ENCODE peak calls at places on chromosomes 11 and 22, in seven cellular contexts. One of them, this sample, is unnamed.

GRCh38 chr11:69014084-69014935 is 1.3 kb upstream of the MRGPRF start:
- DNase-seq in fibroblast of mammary gland: no peak
- DNase-seq in T-helper 17 cell: no peak
- DNase-seq in DND-41: no peak
- DNase-seq in astrocyte of the spinal cord: peak
- DNase-seq in stimulated activated CD4-positive, alpha-beta T cell treated with anti-CD3 and anti-CD28 coated beads, Interleukin-2, amount 100 ng/mL, for 48 hours: no peak
- DNase-seq in activated naive CD4-positive, alpha-beta T cell treated with anti-CD3 and anti-CD28 coated beads for 36 hours: no peak
- DNase-seq in this sample: no peak

GRCh38 chr11:62558669-62559068 is 12.1 kb upstream of the AHNAK start:
- DNase-seq in activated naive CD4-positive, alpha-beta T cell treated with anti-CD3 and anti-CD28 coated beads for 36 hours: no peak
- DNase-seq in DND-41: no peak
- DNase-seq in fibroblast of mammary gland: no peak
- DNase-seq in stimulated activated CD4-positive, alpha-beta T cell treated with anti-CD3 and anti-CD28 coated beads, Interleukin-2, amount 100 ng/mL, for 48 hours: no peak
- DNase-seq in T-helper 17 cell: no peak
- DNase-seq in astrocyte of the spinal cord: no peak
- DNase-seq in this sample: no peak

GRCh38 chr11:104926771-104927470 is 28.7 kb upstream of the CASP12 start:
- DNase-seq in astrocyte of the spinal cord: no peak
- DNase-seq in DND-41: peak
- DNase-seq in stimulated activated CD4-positive, alpha-beta T cell treated with anti-CD3 and anti-CD28 coated beads, Interleukin-2, amount 100 ng/mL, for 48 hours: no peak
- DNase-seq in activated naive CD4-positive, alpha-beta T cell treated with anti-CD3 and anti-CD28 coated beads for 36 hours: no peak
- DNase-seq in fibroblast of mammary gland: no peak
- DNase-seq in T-helper 17 cell: no peak
- DNase-seq in this sample: no peak

GRCh38 chr22:24090581-24090980 is 79.5 kb downstream of the CABIN1 start:
- DNase-seq in stimulated activated CD4-positive, alpha-beta T cell treated with anti-CD3 and anti-CD28 coated beads, Interleukin-2, amount 100 ng/mL, for 48 hours: no peak
- DNase-seq in astrocyte of the spinal cord: no peak
- DNase-seq in T-helper 17 cell: no peak
- DNase-seq in fibroblast of mammary gland: no peak
- DNase-seq in activated naive CD4-positive, alpha-beta T cell treated with anti-CD3 and anti-CD28 coated beads for 36 hours: no peak
- DNase-seq in DND-41: no peak
- DNase-seq in this sample: no peak

GRCh38 chr11:64298966-64299846 is 952 bp upstream of the CATSPERZ start:
- DNase-seq in T-helper 17 cell: no peak
- DNase-seq in activated naive CD4-positive, alpha-beta T cell treated with anti-CD3 and anti-CD28 coated beads for 36 hours: no peak
- DNase-seq in stimulated activated CD4-positive, alpha-beta T cell treated with anti-CD3 and anti-CD28 coated beads, Interleukin-2, amount 100 ng/mL, for 48 hours: no peak
- DNase-seq in DND-41: no peak
- DNase-seq in fibroblast of mammary gland: no peak
- DNase-seq in astrocyte of the spinal cord: no peak
- DNase-seq in this sample: no peak

GRCh38 chr11:64846998-64847666 is 2.7 kb upstream of the CDC42BPG start:
- DNase-seq in astrocyte of the spinal cord: peak
- DNase-seq in activated naive CD4-positive, alpha-beta T cell treated with anti-CD3 and anti-CD28 coated beads for 36 hours: peak
- DNase-seq in DND-41: peak
- DNase-seq in stimulated activated CD4-positive, alpha-beta T cell treated with anti-CD3 and anti-CD28 coated beads, Interleukin-2, amount 100 ng/mL, for 48 hours: peak
- DNase-seq in T-helper 17 cell: peak
- DNase-seq in fibroblast of mammary gland: peak
- DNase-seq in this sample: peak

GRCh38 chr11:65743928-65744698 is 23.5 kb upstream of the RNASEH2C start:
- DNase-seq in stimulated activated CD4-positive, alpha-beta T cell treated with anti-CD3 and anti-CD28 coated beads, Interleukin-2, amount 100 ng/mL, for 48 hours: no peak
- DNase-seq in T-helper 17 cell: no peak
- DNase-seq in fibroblast of mammary gland: peak
- DNase-seq in activated naive CD4-positive, alpha-beta T cell treated with anti-CD3 and anti-CD28 coated beads for 36 hours: peak
- DNase-seq in astrocyte of the spinal cord: peak
- DNase-seq in DND-41: no peak
- DNase-seq in this sample: peak

GRCh38 chr11:2590131-2590950 is 109.5 kb downstream of the KCNQ1OT1 start:
- DNase-seq in astrocyte of the spinal cord: no peak
- DNase-seq in fibroblast of mammary gland: no peak
- DNase-seq in T-helper 17 cell: no peak
- DNase-seq in DND-41: peak
- DNase-seq in activated naive CD4-positive, alpha-beta T cell treated with anti-CD3 and anti-CD28 coated beads for 36 hours: no peak
- DNase-seq in stimulated activated CD4-positive, alpha-beta T cell treated with anti-CD3 and anti-CD28 coated beads, Interleukin-2, amount 100 ng/mL, for 48 hours: no peak
- DNase-seq in this sample: no peak

GRCh38 chr22:24977370-24978230 is 25.1 kb downstream of the KIAA1671 start:
- DNase-seq in DND-41: no peak
- DNase-seq in astrocyte of the spinal cord: peak
- DNase-seq in T-helper 17 cell: no peak
- DNase-seq in activated naive CD4-positive, alpha-beta T cell treated with anti-CD3 and anti-CD28 coated beads for 36 hours: no peak
- DNase-seq in fibroblast of mammary gland: no peak
- DNase-seq in stimulated activated CD4-positive, alpha-beta T cell treated with anti-CD3 and anti-CD28 coated beads, Interleukin-2, amount 100 ng/mL, for 48 hours: no peak
- DNase-seq in this sample: peak

This sample was measured in fibroblast of the aortic adventitia.